ENCODE peak calls at places on chromosomes 1 and 21, in seven cellular contexts. A is lower lobe of right lung, P is kidney epithelial cell, I is PC-9, K is astrocyte, W is foreskin keratinocyte, E is nephron progenitor cell. J is an unnamed sample.

GRCh38 chr1:19087737-19088594 is 122.1 kb downstream of the UBR4 start:
- DNase-seq in A (no peak), P (no peak), I (no peak), K (no peak), W (no peak), E (no peak), J (no peak)

GRCh38 chr1:29243863-29244185 is 7.5 kb downstream of the PTPRU start:
- DNase-seq in A (no peak), P (no peak), I (no peak), K (peak), W (peak), E (no peak), J (no peak)

GRCh38 chr1:98046031-98046641 is 125.3 kb upstream of the DPYD start:
- DNase-seq in A (peak), P (no peak), I (peak), K (peak), W (no peak), E (peak), J (peak)

GRCh38 chr1:34918609-34919561 is 10.6 kb downstream of the DLGAP3 start:
- DNase-seq in A (peak), P (no peak), I (no peak), K (no peak), W (no peak), E (no peak), J (peak)

GRCh38 chr1:156153362-156153761 is at the start of gene SEMA4A:
- DNase-seq in A (peak), P (no peak), I (peak), K (no peak), W (peak), E (no peak), J (no peak)

GRCh38 chr1:172697463-172698100 is 38.7 kb downstream of the FASLG start:
- DNase-seq in A (no peak), P (no peak), I (no peak), K (no peak), W (no peak), E (no peak), J (no peak)

GRCh38 chr1:167501513-167502191 is 16.7 kb downstream of the CD247 start:
- DNase-seq in A (no peak), P (no peak), I (no peak), K (no peak), W (no peak), E (no peak), J (no peak)

GRCh38 chr1:55618203-55618602 is 403.0 kb upstream of the USP24 start:
- DNase-seq in A (no peak), P (no peak), I (no peak), K (no peak), W (no peak), E (no peak), J (no peak)

GRCh38 chr1:174217787-174218574 is 58.7 kb downstream of the RABGAP1L start:
- DNase-seq in A (no peak), P (no peak), I (no peak), K (peak), W (peak), E (no peak), J (no peak)

GRCh38 chr1:224430511-224431113 is 4.0 kb downstream of the WDR26 start:
- DNase-seq in A (no peak), P (no peak), I (no peak), K (peak), W (peak), E (no peak), J (no peak)

GRCh38 chr1:58158006-58158405 is 388.5 kb downstream of the OMA1 start:
- DNase-seq in A (no peak), P (no peak), I (no peak), K (no peak), W (no peak), E (no peak), J (no peak)

GRCh38 chr1:114462341-114462740 is 48.7 kb downstream of the TRIM33 start:
- DNase-seq in A (no peak), P (no peak), I (no peak), K (no peak), W (no peak), E (no peak), J (no peak)

GRCh38 chr1:11168731-11169130 is 20.4 kb upstream of the ANGPTL7 start:
- DNase-seq in A (no peak), P (no peak), I (no peak), K (no peak), W (no peak), E (no peak), J (no peak)

GRCh38 chr1:43531453-43531905 is 796 bp downstream of the PTPRF start:
- DNase-seq in A (peak), P (no peak), I (peak), K (no peak), W (no peak), E (peak), J (peak)

GRCh38 chr1:201270616-201271390 is 12.5 kb upstream of the PKP1 start:
- DNase-seq in A (no peak), P (no peak), I (no peak), K (no peak), W (no peak), E (no peak), J (peak)

GRCh38 chr1:223531742-223532341 is 133.7 kb downstream of the CAPN8 start:
- DNase-seq in A (peak), P (no peak), I (peak), K (peak), W (peak), E (peak), J (peak)

GRCh38 chr1:190507357-190507756 is 29.7 kb upstream of the BRINP3 start:
- DNase-seq in A (no peak), P (no peak), I (no peak), K (no peak), W (no peak), E (no peak), J (no peak)

GRCh38 chr1:105793541-105794146 is 1262.8 kb upstream of the PRMT6 start:
- DNase-seq in A (no peak), P (peak), I (peak), K (no peak), W (peak), E (peak), J (peak)

GRCh38 chr1:237042892-237043576 is 1.1 kb downstream of the RYR2 start:
- DNase-seq in A (no peak), P (no peak), I (no peak), K (no peak), W (no peak), E (peak), J (peak)

GRCh38 chr1:45894921-45895320 is 91.5 kb downstream of the MAST2 start:
- DNase-seq in A (no peak), P (no peak), I (no peak), K (no peak), W (no peak), E (no peak), J (no peak)

GRCh38 chr1:165235777-165236285 is 120.7 kb downstream of the LMX1A start:
- DNase-seq in A (no peak), P (no peak), I (no peak), K (no peak), W (no peak), E (peak), J (peak)

GRCh38 chr1:222243902-222244301 is 304.0 kb downstream of the HHIPL2 start:
- DNase-seq in A (no peak), P (peak), I (peak), K (peak), W (peak), E (no peak), J (no peak)

GRCh38 chr1:82565546-82565945 is 764.8 kb downstream of the ADGRL2 start:
- DNase-seq in A (no peak), P (peak), I (peak), K (peak), W (peak), E (no peak), J (no peak)

GRCh38 chr1:161038523-161039153 is at the start of gene TSTD1:
- DNase-seq in A (peak), P (no peak), I (peak), K (no peak), W (no peak), E (peak), J (peak)
- TF ChIP-seq CTCF in A (no peak), P (peak), I (no peak), K (no peak), W (no peak), E (no peak), J (peak)

GRCh38 chr1:150182233-150182632 is 32.5 kb downstream of the PLEKHO1 start:
- DNase-seq in A (no peak), P (no peak), I (no peak), K (no peak), W (no peak), E (no peak), J (no peak)

GRCh38 chr1:150185481-150185880 is 35.8 kb downstream of the PLEKHO1 start:
- DNase-seq in A (no peak), P (no peak), I (no peak), K (no peak), W (no peak), E (no peak), J (no peak)

GRCh38 chr1:150187560-150187931 is 37.8 kb downstream of the PLEKHO1 start:
- DNase-seq in A (no peak), P (no peak), I (no peak), K (no peak), W (no peak), E (no peak), J (no peak)

GRCh38 chr1:150192012-150192411 is 42.3 kb downstream of the PLEKHO1 start:
- DNase-seq in A (no peak), P (peak), I (peak), K (peak), W (peak), E (no peak), J (no peak)

DNA sequence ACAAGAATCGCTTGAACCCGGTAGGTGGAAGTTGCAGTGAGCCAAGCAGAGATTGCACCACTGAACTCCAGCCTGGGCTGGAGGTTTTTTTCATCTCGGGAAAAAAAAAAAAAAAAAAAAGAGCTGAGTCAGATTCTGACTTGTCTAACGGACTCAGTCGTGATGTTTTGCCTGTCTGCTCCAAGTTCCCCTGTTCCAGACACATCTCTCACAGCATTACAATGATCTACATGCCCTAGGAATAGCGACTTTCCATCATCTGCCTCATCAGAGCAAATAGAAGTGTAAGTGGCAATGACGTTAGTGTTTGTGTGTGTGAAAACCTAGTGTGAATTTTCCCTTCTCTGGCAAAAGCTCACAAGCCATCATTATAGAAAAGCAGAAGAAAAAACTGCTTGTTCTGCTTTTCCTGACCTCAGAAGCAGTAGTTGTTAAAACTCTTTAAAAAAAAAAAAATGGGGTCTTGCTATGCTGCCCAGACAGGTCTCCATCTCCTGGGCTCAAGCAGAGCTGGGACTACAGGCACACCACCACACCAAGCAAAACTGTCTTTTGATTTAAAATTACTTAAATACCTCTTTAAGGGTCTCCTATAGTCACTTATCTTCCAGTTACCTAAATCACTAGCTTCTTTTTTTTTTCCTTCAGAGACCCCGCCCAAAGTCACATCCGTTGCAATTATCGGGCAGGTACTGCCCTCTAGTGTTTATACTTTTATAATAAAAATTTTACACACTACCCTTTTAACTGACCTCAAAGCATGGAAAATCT is 37.3 kb downstream of the PLEKHO1 start:
- DNase-seq in A (no peak), P (no peak), I (no peak), K (peak), W (peak), E (peak), J (no peak)
- TF ChIP-seq CTCF in A (peak), P (peak), I (peak), K (peak), W (peak), E (peak), J (peak)

DNA sequence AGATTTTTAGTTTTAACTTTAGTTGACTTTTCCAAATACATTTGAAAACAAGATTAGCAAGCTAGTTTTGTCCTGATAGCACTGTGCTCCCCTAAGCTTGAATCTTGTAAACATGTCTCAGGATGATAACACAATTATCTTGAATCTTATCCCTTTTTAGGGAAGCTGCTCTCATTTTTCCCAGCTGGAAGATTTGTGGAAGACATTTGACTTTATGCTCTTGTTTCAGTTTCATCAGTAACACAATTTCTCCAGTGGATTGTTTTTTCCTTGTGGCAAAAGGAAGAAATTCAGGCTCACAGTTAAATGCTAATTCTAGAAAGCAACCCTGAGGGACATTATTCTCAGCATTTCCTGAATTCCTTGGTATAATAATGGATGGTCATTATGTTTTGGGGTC is 88.8 kb downstream of the CDC7 start:
- DNase-seq in A (no peak), P (no peak), I (no peak), K (no peak), W (no peak), E (no peak), J (no peak)
- TF ChIP-seq CTCF in A (no peak), P (no peak), I (no peak), K (no peak), W (no peak), E (no peak), J (peak)

GRCh38 chr1:159795534-159795933 is 6.6 kb upstream of the FCRL6 start:
- DNase-seq in A (no peak), P (no peak), I (no peak), K (no peak), W (no peak), E (no peak), J (no peak)

GRCh38 chr1:159786966-159787365 is 6.2 kb downstream of the DUSP23 start:
- DNase-seq in A (no peak), P (no peak), I (no peak), K (no peak), W (peak), E (no peak), J (no peak)

GRCh38 chr1:159791461-159791860 is 10.7 kb downstream of the DUSP23 start:
- DNase-seq in A (no peak), P (no peak), I (no peak), K (no peak), W (no peak), E (no peak), J (no peak)

GRCh38 chr1:159786465-159786864 is 5.7 kb downstream of the DUSP23 start:
- DNase-seq in A (no peak), P (no peak), I (no peak), K (no peak), W (no peak), E (no peak), J (no peak)

DNA sequence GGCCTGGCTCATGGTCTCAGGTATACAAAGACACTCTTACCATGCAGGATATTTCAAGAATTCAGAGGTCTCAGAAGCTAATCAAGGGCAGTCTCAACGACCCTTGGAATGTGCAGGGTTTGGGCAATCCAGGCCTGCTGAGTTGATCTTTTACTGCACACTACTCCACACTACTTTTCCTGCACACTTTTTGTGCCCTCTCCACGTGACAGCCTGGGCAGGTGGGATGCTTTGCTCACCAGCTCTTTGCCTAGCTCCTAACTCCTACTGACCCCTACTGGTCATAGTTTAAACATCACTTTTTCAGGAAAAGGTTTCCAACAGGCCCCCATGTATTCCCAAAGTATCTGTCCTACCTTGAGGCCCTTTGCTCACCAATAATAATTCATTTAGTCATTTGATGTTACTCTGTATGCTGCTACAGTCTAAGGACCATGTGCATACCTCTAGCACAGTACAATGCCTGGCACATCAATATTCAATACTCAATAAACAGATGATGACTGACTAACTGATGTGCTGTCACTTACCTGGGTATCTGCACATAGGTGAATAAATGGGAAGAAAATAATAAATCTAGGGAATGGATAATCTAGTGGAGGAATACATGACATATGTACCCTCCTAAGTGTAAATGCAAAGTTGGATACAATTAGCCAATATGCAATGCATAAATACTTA is 9.6 kb downstream of the DUSP23 start:
- DNase-seq in A (no peak), P (no peak), I (no peak), K (no peak), W (no peak), E (peak), J (no peak)
- TF ChIP-seq CTCF in A (peak), P (peak), I (peak), K (peak), W (peak), E (peak), J (peak)

DNA sequence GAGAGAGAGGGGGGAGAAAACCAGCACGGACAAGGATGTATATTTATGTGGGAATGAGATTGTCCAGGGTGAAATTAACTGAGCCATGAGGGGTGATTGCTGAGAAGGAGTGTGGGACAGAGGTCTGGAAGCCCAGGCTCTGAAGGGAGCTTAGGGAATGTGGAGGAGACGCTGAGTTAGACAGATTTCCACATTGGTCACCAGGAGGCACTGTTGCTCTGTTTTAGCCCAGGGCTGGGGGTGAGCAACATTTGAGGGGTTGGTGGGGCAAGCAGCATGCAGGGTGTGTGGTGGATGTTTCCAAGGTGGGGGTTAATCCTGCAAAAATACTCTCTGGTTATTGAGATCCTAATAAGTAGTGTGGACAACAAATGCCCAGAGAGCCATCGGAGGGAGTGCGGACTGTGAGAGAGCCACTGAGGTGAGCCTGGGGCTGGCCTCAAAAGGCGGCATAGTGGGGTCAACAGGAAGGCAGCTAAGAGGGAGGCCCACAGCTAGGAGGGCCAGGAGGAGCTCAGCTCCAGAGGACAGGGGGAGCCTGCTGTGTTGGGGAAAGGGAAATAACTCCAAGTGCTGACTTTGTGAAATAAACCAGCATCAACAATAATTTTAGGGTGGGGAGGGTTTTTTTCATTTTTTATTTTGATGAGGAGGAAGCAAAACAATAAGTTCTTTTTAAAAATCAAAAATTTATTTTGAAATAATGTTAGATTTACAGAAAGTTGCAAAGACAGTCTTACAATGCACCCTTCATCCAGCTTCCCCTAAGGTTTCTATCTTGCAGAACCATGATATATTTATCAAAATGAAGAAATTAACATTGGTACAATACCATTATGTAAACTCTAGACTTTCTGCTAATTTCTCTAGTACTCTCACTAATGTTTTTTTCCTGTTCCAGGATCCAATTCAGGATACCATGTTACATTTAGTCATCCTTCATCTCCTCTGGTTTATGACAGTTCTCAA is 82.8 kb upstream of the CD34 start:
- DNase-seq in A (no peak), P (no peak), I (no peak), K (no peak), W (no peak), E (peak), J (no peak)
- TF ChIP-seq CTCF in A (peak), P (peak), I (peak), K (peak), W (peak), E (peak), J (peak)

GRCh38 chr21:44509539-44509938 is 30.5 kb downstream of the KRTAP10-1 start:
- DNase-seq in A (peak), P (no peak), I (peak), K (no peak), W (peak), E (no peak), J (no peak)
- TF ChIP-seq CTCF in A (peak), P (peak), I (peak), K (no peak), W (peak), E (no peak), J (no peak)

GRCh38 chr1:54220004-54220811 is 20.2 kb downstream of the MRPL37 start:
- DNase-seq in A (peak), P (no peak), I (no peak), K (peak), W (no peak), E (no peak), J (peak)

GRCh38 chr1:54221113-54221834 is 21.3 kb downstream of the MRPL37 start:
- DNase-seq in A (no peak), P (no peak), I (no peak), K (no peak), W (no peak), E (no peak), J (no peak)

GRCh38 chr1:54219688-54220003 is 19.7 kb downstream of the MRPL37 start:
- DNase-seq in A (no peak), P (no peak), I (no peak), K (no peak), W (no peak), E (no peak), J (no peak)

GRCh38 chr1:54221867-54222484 is 22.0 kb downstream of the MRPL37 start:
- DNase-seq in A (no peak), P (no peak), I (no peak), K (no peak), W (no peak), E (no peak), J (no peak)

GRCh38 chr1:54218883-54219687 is 19.1 kb downstream of the MRPL37 start:
- DNase-seq in A (no peak), P (no peak), I (no peak), K (no peak), W (no peak), E (no peak), J (no peak)
- TF ChIP-seq CTCF in A (no peak), P (no peak), I (no peak), K (no peak), W (no peak), E (no peak), J (no peak)

GRCh38 chr1:100902365-100902764 is 6.5 kb downstream of the SLC30A7 start:
- DNase-seq in A (no peak), P (no peak), I (no peak), K (no peak), W (no peak), E (no peak), J (no peak)
- TF ChIP-seq CTCF in A (no peak), P (no peak), I (no peak), K (no peak), W (no peak), E (no peak), J (no peak)

GRCh38 chr1:153288634-153289275 is 24.0 kb downstream of the PGLYRP3 start:
- DNase-seq in A (no peak), P (no peak), I (peak), K (no peak), W (peak), E (peak), J (peak)
- TF ChIP-seq CTCF in A (peak), P (peak), I (peak), K (no peak), W (peak), E (peak), J (peak)

J was measured in glutamatergic neuron.